ENCODE peak calls at places on chromosomes 5 and 9, in nine cellular contexts. T, Z, W, E, Y, N, B, K and P are unnamed samples.
A peak's percentile ranks its signal among the peaks of the same experiment; 100 is the strongest.

GRCh38 chr5:11322133-11322532 is 561.1 kb upstream of the DAP start:
- DNase-seq in N (peak; percentile 76), B (no peak), K (no peak), Y (no peak), T (no peak), E (no peak), Z (no peak), W (no peak), P (no peak)

GRCh38 chr5:180862645-180863044 is 1.6 kb upstream of the ZFP62 start:
- DNase-seq in K (no peak), Z (no peak), W (no peak), E (no peak), T (no peak), Y (no peak), N (no peak), B (no peak), P (no peak)

GRCh38 chr9:110526426-110526825 is 53.1 kb downstream of the SVEP1 start:
- DNase-seq in Z (peak; percentile 77), W (peak; percentile 62), E (no peak), Y (no peak), T (peak; percentile 94), N (peak; percentile 39), B (peak; percentile 75), K (no peak), P (peak; percentile 97)

GRCh38 chr5:67773439-67773988 is 442.0 kb upstream of the PIK3R1 start:
- DNase-seq in T (peak; percentile 81), K (no peak), Z (no peak), Y (no peak), B (no peak), N (no peak), E (peak; percentile 47), W (no peak), P (no peak)

GRCh38 chr5:160269017-160269416 is 39.7 kb downstream of the FABP6 start:
- DNase-seq in W (peak; percentile 32), K (no peak), B (no peak), T (peak; percentile 90), N (no peak), Y (no peak), Z (peak; percentile 86), E (peak; percentile 72), P (peak; percentile 32)

GRCh38 chr9:81519816-81520215 is 169.5 kb downstream of the TLE1 start:
- DNase-seq in W (no peak), N (no peak), B (no peak), E (no peak), Z (no peak), Y (no peak), T (no peak), K (no peak), P (no peak)

GRCh38 chr9:90059436-90059835 is 454.6 kb downstream of the GADD45G start:
- DNase-seq in B (no peak), N (no peak), Y (no peak), T (no peak), K (no peak), W (no peak), Z (no peak), E (no peak), P (no peak)

GRCh38 chr5:151213803-151214613 is 9.9 kb downstream of the CCDC69 start:
- DNase-seq in E (peak; percentile 84), Z (peak; percentile 78), N (no peak), Y (peak; percentile 86), K (peak; percentile 44), T (peak; percentile 95), B (no peak), W (no peak), P (no peak)

GRCh38 chr5:57386958-57387357 is 95.7 kb downstream of the ACTBL2 start:
- DNase-seq in K (no peak), Y (no peak), N (no peak), E (no peak), W (peak; percentile 25), B (no peak), T (peak; percentile 48), Z (peak; percentile 61), P (no peak)

GRCh38 chr9:129640871-129641750 is 840 bp downstream of the ASB6 start:
- DNase-seq in K (no peak), B (no peak), Z (no peak), E (no peak), W (no peak), N (no peak), Y (no peak), T (no peak), P (no peak)

GRCh38 chr9:83334320-83334719 is 203.9 kb downstream of the FRMD3 start:
- DNase-seq in K (peak; percentile 70), W (peak; percentile 78), Y (peak; percentile 81), T (peak; percentile 90), E (peak; percentile 60), Z (peak; percentile 94), B (peak; percentile 55), N (peak; percentile 75), P (peak; percentile 36)

GRCh38 chr5:94830520-94830919 is 212.1 kb downstream of the SLF1 start:
- DNase-seq in B (no peak), N (peak; percentile 36), T (peak; percentile 5), Y (no peak), Z (peak; percentile 59), E (no peak), K (peak; percentile 9), W (no peak), P (no peak)

GRCh38 chr5:99032234-99033013 is 103.6 kb upstream of the CHD1 start:
- DNase-seq in W (peak; percentile 44), N (peak; percentile 91), T (peak; percentile 90), Y (peak; percentile 15), Z (peak; percentile 93), B (peak; percentile 65), E (peak; percentile 59), K (peak; percentile 60), P (peak; percentile 47)

GRCh38 chr9:135423725-135424124 is 55.9 kb upstream of the PPP1R26 start:
- DNase-seq in Y (no peak), E (no peak), N (no peak), B (no peak), K (no peak), W (no peak), Z (no peak), T (no peak), P (no peak)

GRCh38 chr5:108615216-108615615 is 132.5 kb upstream of the FER start:
- DNase-seq in B (no peak), K (no peak), Z (peak; percentile 30), W (peak; percentile 9), E (no peak), N (peak; percentile 56), Y (no peak), T (peak; percentile 10), P (no peak)

GRCh38 chr9:102974530-102974929 is 20.6 kb upstream of the CYLC2 start:
- DNase-seq in K (no peak), T (no peak), B (no peak), Y (no peak), W (no peak), E (no peak), Z (no peak), N (peak; percentile 64), P (no peak)

GRCh38 chr5:162068412-162068811 is 839 bp downstream of the GABRG2 start:
- DNase-seq in T (no peak), B (no peak), W (no peak), Z (peak; percentile 0), N (peak; percentile 65), Y (peak; percentile 1), E (no peak), K (peak; percentile 22), P (no peak)

GRCh38 chr9:108565651-108566378 is 290.0 kb downstream of the ACTL7B start:
- DNase-seq in Y (peak; percentile 4), Z (peak; percentile 93), E (peak; percentile 44), K (peak; percentile 72), B (peak; percentile 77), N (peak; percentile 90), T (peak; percentile 94), W (peak; percentile 88), P (peak; percentile 91)

GRCh38 chr5:137497396-137498290 is 1.5 kb downstream of the SPOCK1 start:
- DNase-seq in Z (no peak), T (no peak), W (no peak), E (no peak), K (no peak), N (peak; percentile 10), B (no peak), Y (no peak), P (no peak)

GRCh38 chr5:113199122-113199905 is 222.7 kb downstream of the DCP2 start:
- DNase-seq in Z (peak; percentile 66), Y (no peak), T (peak; percentile 72), N (peak; percentile 43), B (no peak), W (no peak), K (no peak), E (no peak), P (peak; percentile 20)

GRCh38 chr9:127866535-127866934 is 10.9 kb downstream of the AK1 start:
- DNase-seq in E (no peak), B (no peak), K (no peak), T (no peak), Z (no peak), W (no peak), N (no peak), Y (no peak), P (no peak)